ENCODE peak calls at places on chromosomes 3 and 15, in seven cellular contexts. One of them, this sample, is unnamed.

GRCh38 chr15:57036352-57036751 is 117.9 kb downstream of the TCF12 start:
- DNase-seq in right cardiac atrium: no peak
- DNase-seq in stimulated activated CD4-positive, alpha-beta T cell treated with anti-CD3 and anti-CD28 coated beads, Interleukin-1b, Interleukin-23, amount 100 ng/mL, for 1 hour: no peak
- DNase-seq in choroid plexus epithelial cell: no peak
- DNase-seq in NK-92 treated with Interleukin-12 subunit alpha and Interleukin-12 subunit beta, amount 100 ng/mL, for 24 hours: no peak
- DNase-seq in GM23338: no peak
- DNase-seq in AG09319: no peak
- DNase-seq in this sample: no peak

GRCh38 chr3:137770066-137770805 is 6.1 kb downstream of the SOX14 start:
- DNase-seq in right cardiac atrium: no peak
- DNase-seq in AG09319: no peak
- DNase-seq in choroid plexus epithelial cell: no peak
- DNase-seq in GM23338: peak
- DNase-seq in NK-92 treated with Interleukin-12 subunit alpha and Interleukin-12 subunit beta, amount 100 ng/mL, for 24 hours: no peak
- DNase-seq in stimulated activated CD4-positive, alpha-beta T cell treated with anti-CD3 and anti-CD28 coated beads, Interleukin-1b, Interleukin-23, amount 100 ng/mL, for 1 hour: no peak
- DNase-seq in this sample: no peak

GRCh38 chr3:133295199-133295901 is 104.5 kb upstream of the BFSP2 start:
- DNase-seq in choroid plexus epithelial cell: peak
- DNase-seq in right cardiac atrium: no peak
- DNase-seq in AG09319: peak
- DNase-seq in stimulated activated CD4-positive, alpha-beta T cell treated with anti-CD3 and anti-CD28 coated beads, Interleukin-1b, Interleukin-23, amount 100 ng/mL, for 1 hour: no peak
- DNase-seq in GM23338: peak
- DNase-seq in NK-92 treated with Interleukin-12 subunit alpha and Interleukin-12 subunit beta, amount 100 ng/mL, for 24 hours: no peak
- DNase-seq in this sample: no peak

GRCh38 chr3:160981217-160981938 is 123.8 kb downstream of the B3GALNT1 start:
- DNase-seq in NK-92 treated with Interleukin-12 subunit alpha and Interleukin-12 subunit beta, amount 100 ng/mL, for 24 hours: peak
- DNase-seq in right cardiac atrium: no peak
- DNase-seq in AG09319: no peak
- DNase-seq in GM23338: no peak
- DNase-seq in choroid plexus epithelial cell: peak
- DNase-seq in stimulated activated CD4-positive, alpha-beta T cell treated with anti-CD3 and anti-CD28 coated beads, Interleukin-1b, Interleukin-23, amount 100 ng/mL, for 1 hour: no peak
- DNase-seq in this sample: peak

GRCh38 chr3:107222927-107223326 is 154.3 kb upstream of the CCDC54 start:
- DNase-seq in NK-92 treated with Interleukin-12 subunit alpha and Interleukin-12 subunit beta, amount 100 ng/mL, for 24 hours: no peak
- DNase-seq in choroid plexus epithelial cell: peak
- DNase-seq in AG09319: peak
- DNase-seq in GM23338: no peak
- DNase-seq in right cardiac atrium: no peak
- DNase-seq in stimulated activated CD4-positive, alpha-beta T cell treated with anti-CD3 and anti-CD28 coated beads, Interleukin-1b, Interleukin-23, amount 100 ng/mL, for 1 hour: no peak
- DNase-seq in this sample: no peak

GRCh38 chr3:159791336-159791735 is 197.3 kb upstream of the IL12A start:
- DNase-seq in AG09319: no peak
- DNase-seq in GM23338: no peak
- DNase-seq in choroid plexus epithelial cell: no peak
- DNase-seq in right cardiac atrium: no peak
- DNase-seq in NK-92 treated with Interleukin-12 subunit alpha and Interleukin-12 subunit beta, amount 100 ng/mL, for 24 hours: no peak
- DNase-seq in stimulated activated CD4-positive, alpha-beta T cell treated with anti-CD3 and anti-CD28 coated beads, Interleukin-1b, Interleukin-23, amount 100 ng/mL, for 1 hour: no peak
- DNase-seq in this sample: no peak

GRCh38 chr3:138369151-138369900 is 20.9 kb downstream of the MRAS start:
- DNase-seq in stimulated activated CD4-positive, alpha-beta T cell treated with anti-CD3 and anti-CD28 coated beads, Interleukin-1b, Interleukin-23, amount 100 ng/mL, for 1 hour: no peak
- DNase-seq in choroid plexus epithelial cell: no peak
- DNase-seq in AG09319: no peak
- DNase-seq in right cardiac atrium: peak
- DNase-seq in GM23338: no peak
- DNase-seq in NK-92 treated with Interleukin-12 subunit alpha and Interleukin-12 subunit beta, amount 100 ng/mL, for 24 hours: no peak
- DNase-seq in this sample: no peak

GRCh38 chr3:61420136-61420759 is 141.1 kb upstream of the PTPRG start:
- DNase-seq in choroid plexus epithelial cell: no peak
- DNase-seq in stimulated activated CD4-positive, alpha-beta T cell treated with anti-CD3 and anti-CD28 coated beads, Interleukin-1b, Interleukin-23, amount 100 ng/mL, for 1 hour: no peak
- DNase-seq in NK-92 treated with Interleukin-12 subunit alpha and Interleukin-12 subunit beta, amount 100 ng/mL, for 24 hours: no peak
- DNase-seq in AG09319: no peak
- DNase-seq in GM23338: no peak
- DNase-seq in right cardiac atrium: no peak
- DNase-seq in this sample: no peak

GRCh38 chr3:90132220-90132619 is 1024.8 kb downstream of the EPHA3 start:
- DNase-seq in GM23338: no peak
- DNase-seq in NK-92 treated with Interleukin-12 subunit alpha and Interleukin-12 subunit beta, amount 100 ng/mL, for 24 hours: no peak
- DNase-seq in choroid plexus epithelial cell: peak
- DNase-seq in stimulated activated CD4-positive, alpha-beta T cell treated with anti-CD3 and anti-CD28 coated beads, Interleukin-1b, Interleukin-23, amount 100 ng/mL, for 1 hour: no peak
- DNase-seq in AG09319: no peak
- DNase-seq in right cardiac atrium: no peak
- DNase-seq in this sample: no peak

GRCh38 chr15:48590704-48591103 is 54.8 kb downstream of the FBN1 start:
- DNase-seq in choroid plexus epithelial cell: peak
- DNase-seq in AG09319: no peak
- DNase-seq in GM23338: no peak
- DNase-seq in stimulated activated CD4-positive, alpha-beta T cell treated with anti-CD3 and anti-CD28 coated beads, Interleukin-1b, Interleukin-23, amount 100 ng/mL, for 1 hour: no peak
- DNase-seq in right cardiac atrium: no peak
- DNase-seq in NK-92 treated with Interleukin-12 subunit alpha and Interleukin-12 subunit beta, amount 100 ng/mL, for 24 hours: no peak
- DNase-seq in this sample: no peak

GRCh38 chr3:115713247-115713646 is 89.9 kb downstream of the GAP43 start:
- DNase-seq in GM23338: peak
- DNase-seq in stimulated activated CD4-positive, alpha-beta T cell treated with anti-CD3 and anti-CD28 coated beads, Interleukin-1b, Interleukin-23, amount 100 ng/mL, for 1 hour: no peak
- DNase-seq in choroid plexus epithelial cell: no peak
- DNase-seq in NK-92 treated with Interleukin-12 subunit alpha and Interleukin-12 subunit beta, amount 100 ng/mL, for 24 hours: no peak
- DNase-seq in right cardiac atrium: peak
- DNase-seq in AG09319: no peak
- DNase-seq in this sample: no peak

GRCh38 chr3:72042397-72043211 is 257.7 kb upstream of the PROK2 start:
- DNase-seq in NK-92 treated with Interleukin-12 subunit alpha and Interleukin-12 subunit beta, amount 100 ng/mL, for 24 hours: no peak
- DNase-seq in AG09319: peak
- DNase-seq in stimulated activated CD4-positive, alpha-beta T cell treated with anti-CD3 and anti-CD28 coated beads, Interleukin-1b, Interleukin-23, amount 100 ng/mL, for 1 hour: no peak
- DNase-seq in GM23338: no peak
- DNase-seq in choroid plexus epithelial cell: peak
- DNase-seq in right cardiac atrium: no peak
- DNase-seq in this sample: no peak

GRCh38 chr3:150972379-150972985 is at the start of gene CLRN1:
- DNase-seq in NK-92 treated with Interleukin-12 subunit alpha and Interleukin-12 subunit beta, amount 100 ng/mL, for 24 hours: no peak
- DNase-seq in GM23338: peak
- DNase-seq in right cardiac atrium: no peak
- DNase-seq in AG09319: no peak
- DNase-seq in stimulated activated CD4-positive, alpha-beta T cell treated with anti-CD3 and anti-CD28 coated beads, Interleukin-1b, Interleukin-23, amount 100 ng/mL, for 1 hour: no peak
- DNase-seq in choroid plexus epithelial cell: no peak
- DNase-seq in this sample: no peak

GRCh38 chr3:113151475-113152031 is 59.8 kb upstream of the BOC start:
- DNase-seq in GM23338: no peak
- DNase-seq in NK-92 treated with Interleukin-12 subunit alpha and Interleukin-12 subunit beta, amount 100 ng/mL, for 24 hours: no peak
- DNase-seq in AG09319: no peak
- DNase-seq in stimulated activated CD4-positive, alpha-beta T cell treated with anti-CD3 and anti-CD28 coated beads, Interleukin-1b, Interleukin-23, amount 100 ng/mL, for 1 hour: no peak
- DNase-seq in right cardiac atrium: no peak
- DNase-seq in choroid plexus epithelial cell: peak
- DNase-seq in this sample: no peak